ENCODE peak calls at places on chromosomes 2 and 18, in nine cellular contexts. H, R, F, E, Q, T, S, Z and K are unnamed samples. For H3K9me3, the result is how much of the 10 kb centered on the place peaks cover.

GRCh38 chr2:104871566-104872033 is 17.7 kb downstream of the POU3F3 start:
- DNase-seq in S (no peak), T (no peak), E (no peak), R (no peak), Q (no peak), Z (no peak), H (no peak), F (no peak), K (no peak)

GRCh38 chr2:1855150-1855549 is 110.8 kb upstream of the PXDN start:
- DNase-seq in F (no peak), T (no peak), H (no peak), Z (no peak), Q (no peak), S (no peak), R (peak), E (no peak), K (no peak)

GRCh38 chr18:59067873-59068272 is 71.8 kb upstream of the SEC11C start:
- DNase-seq in Q (peak), Z (no peak), F (no peak), T (peak), S (no peak), H (no peak), E (no peak), R (peak), K (no peak)

GRCh38 chr18:25921677-25922421 is 168.6 kb downstream of the SS18 start:
- DNase-seq in S (no peak), H (no peak), Q (no peak), Z (no peak), E (peak), T (peak), R (peak), F (peak), K (no peak)

GRCh38 chr2:86648696-86649095 is 25.0 kb upstream of the RNF103 start:
- DNase-seq in E (no peak), R (no peak), S (no peak), H (no peak), Q (no peak), T (no peak), Z (no peak), F (no peak), K (no peak)

GRCh38 chr2:75098856-75099255 is 100.5 kb downstream of the TACR1 start:
- DNase-seq in F (peak), Q (no peak), T (peak), E (peak), H (no peak), R (peak), S (no peak), Z (no peak), K (no peak)

GRCh38 chr18:41940506-41941215 is 14.4 kb upstream of the PIK3C3 start:
- DNase-seq in T (peak), Z (no peak), F (peak), E (no peak), S (no peak), R (peak), H (no peak), Q (no peak), K (no peak)

GRCh38 chr2:113148606-113149552 is 21.5 kb downstream of the IL1RN start:
- DNase-seq in Z (no peak), T (no peak), Q (no peak), H (no peak), E (no peak), F (no peak), R (no peak), S (no peak), K (no peak)

GRCh38 chr2:128273469-128274081 is 45.1 kb downstream of the HS6ST1 start:
- DNase-seq in T (no peak), R (no peak), S (no peak), H (no peak), Q (no peak), F (no peak), Z (no peak), E (no peak), K (peak)

GRCh38 chr2:46296216-46296839 is 879 bp upstream of the EPAS1 start:
- DNase-seq in F (peak), Z (peak), T (no peak), E (no peak), R (peak), H (peak), S (peak), Q (peak), K (no peak)

GRCh38 chr2:45771251-45771650 is 119.8 kb downstream of the PRKCE start:
- DNase-seq in F (no peak), T (peak), Q (peak), E (no peak), H (peak), Z (peak), S (peak), R (peak), K (no peak)

GRCh38 chr2:235963853-235964577 is 204.2 kb downstream of the GBX2 start:
- DNase-seq in Z (no peak), H (no peak), E (no peak), S (no peak), F (no peak), T (no peak), Q (no peak), R (no peak), K (no peak)

GRCh38 chr2:88247531-88247930 is 77.4 kb downstream of the THNSL2 start:
- DNase-seq in T (no peak), R (no peak), H (no peak), E (no peak), Q (no peak), S (no peak), Z (no peak), F (no peak), K (no peak)

GRCh38 chr18:54416459-54416858 is 58.8 kb downstream of the C18orf54 start:
- DNase-seq in T (peak), Z (no peak), E (no peak), F (no peak), Q (no peak), H (no peak), S (no peak), R (peak), K (no peak)

GRCh38 chr2:19362094-19362649 is 3.7 kb upstream of the OSR1 start:
- DNase-seq in S (no peak), Z (no peak), R (no peak), H (no peak), Q (no peak), E (no peak), F (peak), T (peak), K (no peak)

GRCh38 chr18:34738173-34738894 is 28.2 kb downstream of the DTNA start:
- DNase-seq in Z (no peak), S (no peak), E (no peak), Q (no peak), T (peak), R (peak), H (no peak), F (peak), K (no peak)

GRCh38 chr2:26971911-26972786 is 1.7 kb downstream of the MAPRE3 start:
- DNase-seq in Z (no peak), H (no peak), T (no peak), Q (no peak), F (no peak), S (no peak), R (no peak), E (peak), K (no peak)

DNA sequence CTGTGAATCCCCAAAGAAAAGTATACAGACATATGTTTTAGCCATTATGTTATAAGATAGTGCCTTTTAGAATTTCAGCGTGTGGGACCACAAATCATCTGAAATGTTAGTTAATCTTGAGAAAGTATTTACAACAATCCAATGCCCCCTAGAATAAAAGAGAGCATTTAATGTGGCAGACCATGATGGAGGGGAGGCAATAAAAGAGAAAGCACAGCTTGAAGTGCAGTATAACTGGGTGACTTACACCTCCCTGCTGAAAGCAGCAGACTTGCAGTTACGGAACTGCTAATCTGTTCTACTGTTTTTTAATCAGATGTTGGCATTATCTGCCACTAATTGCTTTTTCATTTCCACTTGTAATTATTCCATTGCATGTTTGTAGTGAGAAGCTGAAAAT is 130.6 kb upstream of the ITGA4 start:
- DNase-seq in T (no peak), Z (no peak), Q (no peak), F (no peak), S (no peak), E (no peak), H (no peak), R (no peak), K (no peak)
- H3K9me3 ChIP-seq in T (under half), Z (under half), Q (under half), F (under half), S (under half), E (under half), H (under half), R (under half), K (under half)

GRCh38 chr18:77074431-77074830 is 58.2 kb downstream of the MBP start:
- DNase-seq in R (no peak), E (no peak), T (no peak), Q (no peak), H (no peak), F (no peak), Z (no peak), S (no peak), K (peak)
- H3K27ac ChIP-seq in R (no peak), E (no peak), T (no peak), Q (no peak), H (no peak), F (no peak), Z (no peak), S (no peak), K (no peak)

DNA sequence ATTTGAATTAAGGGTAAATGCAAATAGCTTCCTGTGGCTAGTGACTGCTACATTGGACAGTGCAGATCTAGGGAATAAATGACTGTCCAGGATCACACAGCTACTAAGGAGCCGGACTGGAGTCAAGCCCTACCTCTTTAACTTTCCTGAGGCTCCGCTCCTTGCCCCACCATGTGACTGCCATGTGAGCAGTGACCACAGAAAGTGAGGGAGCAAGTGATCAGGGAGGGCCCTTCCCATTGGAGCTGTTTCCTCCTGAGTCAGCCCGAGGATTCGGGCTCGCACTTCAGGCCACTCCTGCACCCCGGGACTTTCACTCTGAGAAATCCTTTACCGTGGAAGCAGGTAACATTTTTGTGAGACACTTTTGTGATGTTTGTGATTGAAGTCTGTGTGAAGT is 198.0 kb downstream of the ANKRD30B start:
- DNase-seq in F (no peak), H (no peak), Z (no peak), E (no peak), Q (no peak), R (no peak), S (no peak), T (peak), K (peak)
- H3K9me3 ChIP-seq in F (under half), H (under half), Z (under half), E (under half), Q (under half), R (under half), S (under half), T (under half), K (under half)

GRCh38 chr2:195573314-195573713 is 83.7 kb upstream of the SLC39A10 start:
- DNase-seq in Z (no peak), S (no peak), T (no peak), E (no peak), F (no peak), Q (no peak), R (no peak), H (no peak), K (no peak)

GRCh38 chr2:195572894-195573293 is 84.1 kb upstream of the SLC39A10 start:
- DNase-seq in H (no peak), R (no peak), Q (no peak), E (no peak), Z (no peak), T (no peak), F (no peak), S (no peak), K (no peak)

GRCh38 chr2:195566201-195566600 is 90.8 kb upstream of the SLC39A10 start:
- DNase-seq in S (no peak), E (no peak), R (peak), Q (no peak), T (no peak), H (no peak), Z (no peak), F (no peak), K (no peak)

GRCh38 chr2:195570329-195570728 is 86.7 kb upstream of the SLC39A10 start:
- DNase-seq in F (no peak), Q (no peak), E (no peak), S (no peak), Z (no peak), T (no peak), R (no peak), H (no peak), K (no peak)

DNA sequence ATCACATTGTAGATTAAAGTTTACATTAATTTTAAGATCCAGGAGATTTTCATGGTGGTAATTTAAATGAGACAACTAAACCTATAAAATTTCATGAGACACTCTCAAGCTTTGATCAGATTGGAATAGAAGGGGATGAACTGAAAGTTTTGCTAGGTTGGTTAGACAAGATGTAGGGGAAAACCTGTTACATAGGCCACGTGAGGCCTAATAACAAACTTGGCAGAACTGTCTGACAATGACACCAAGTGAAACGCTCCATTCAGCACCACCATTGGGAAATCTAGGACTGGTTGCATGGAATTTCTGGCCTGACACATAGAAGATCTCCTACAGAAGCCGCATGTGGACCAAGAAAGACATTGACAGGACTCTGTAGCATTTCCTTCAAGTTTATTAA is 87.8 kb upstream of the SLC39A10 start:
- DNase-seq in E (no peak), T (no peak), Z (no peak), S (no peak), R (no peak), H (no peak), F (no peak), Q (no peak), K (no peak)
- H3K27ac ChIP-seq in E (no peak), T (no peak), Z (no peak), S (no peak), R (no peak), H (no peak), F (no peak), Q (no peak), K (no peak)

GRCh38 chr2:176105727-176106635 is 1.1 kb upstream of the HOXD11 start:
- DNase-seq in Q (no peak), E (no peak), Z (no peak), T (peak), H (no peak), R (no peak), F (no peak), S (no peak), K (no peak)

GRCh38 chr2:176103634-176104337 is 3.3 kb upstream of the HOXD11 start:
- DNase-seq in Q (no peak), Z (no peak), H (no peak), R (no peak), F (no peak), E (no peak), T (peak), S (no peak), K (no peak)

GRCh38 chr2:176105078-176105726 is 1.9 kb upstream of the HOXD11 start:
- DNase-seq in E (no peak), R (no peak), Z (no peak), Q (no peak), F (no peak), S (no peak), H (no peak), T (peak), K (peak)

GRCh38 chr2:176102309-176102866 is 2.8 kb downstream of the HOXD12 start:
- DNase-seq in H (no peak), S (no peak), T (no peak), R (no peak), F (no peak), Q (no peak), Z (no peak), E (no peak), K (no peak)

DNA sequence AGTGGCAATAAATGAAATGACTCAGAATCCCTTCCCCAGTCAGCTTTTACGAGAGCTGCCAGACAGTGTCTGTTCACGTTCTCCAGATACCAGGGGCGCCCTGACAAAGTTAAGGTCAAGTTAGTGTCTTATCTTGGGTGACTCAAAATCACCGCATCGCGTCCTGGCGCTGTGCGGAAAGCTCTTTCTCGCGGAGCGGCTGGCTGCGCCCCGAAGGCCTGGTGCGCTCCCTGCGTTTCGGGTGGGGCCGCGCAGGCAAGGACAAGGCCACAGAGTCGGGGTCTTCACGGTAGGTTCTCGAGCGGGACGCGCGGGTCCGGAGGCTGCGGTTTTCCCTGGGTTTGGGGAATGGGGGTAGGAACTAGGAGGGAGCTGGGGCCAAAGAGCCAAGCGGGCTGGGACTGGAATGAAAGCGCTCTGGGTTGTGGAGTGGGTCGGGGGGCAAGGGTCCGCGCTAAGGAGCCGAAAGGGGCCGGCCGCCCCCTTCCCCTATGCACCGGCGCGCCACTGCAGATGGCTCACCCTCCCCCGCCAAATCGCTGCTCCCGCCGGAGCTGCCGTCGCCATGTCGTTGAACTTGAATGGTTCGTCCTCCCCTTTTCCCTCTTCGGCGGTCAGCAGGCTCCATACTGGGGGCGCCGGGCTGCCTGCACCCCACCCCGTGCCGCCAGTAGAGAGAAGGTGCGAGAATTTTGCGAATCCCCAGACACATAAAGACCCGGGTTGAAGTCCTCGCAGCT is 2.6 kb upstream of the HOXD11 start:
- DNase-seq in Z (no peak), Q (no peak), S (no peak), H (no peak), F (no peak), R (no peak), T (peak), E (no peak), K (peak)
- H3K9me3 ChIP-seq in Z (under half), Q (under half), S (under half), H (under half), F (under half), R (under half), T (under half), E (under half), K (under half)

DNA sequence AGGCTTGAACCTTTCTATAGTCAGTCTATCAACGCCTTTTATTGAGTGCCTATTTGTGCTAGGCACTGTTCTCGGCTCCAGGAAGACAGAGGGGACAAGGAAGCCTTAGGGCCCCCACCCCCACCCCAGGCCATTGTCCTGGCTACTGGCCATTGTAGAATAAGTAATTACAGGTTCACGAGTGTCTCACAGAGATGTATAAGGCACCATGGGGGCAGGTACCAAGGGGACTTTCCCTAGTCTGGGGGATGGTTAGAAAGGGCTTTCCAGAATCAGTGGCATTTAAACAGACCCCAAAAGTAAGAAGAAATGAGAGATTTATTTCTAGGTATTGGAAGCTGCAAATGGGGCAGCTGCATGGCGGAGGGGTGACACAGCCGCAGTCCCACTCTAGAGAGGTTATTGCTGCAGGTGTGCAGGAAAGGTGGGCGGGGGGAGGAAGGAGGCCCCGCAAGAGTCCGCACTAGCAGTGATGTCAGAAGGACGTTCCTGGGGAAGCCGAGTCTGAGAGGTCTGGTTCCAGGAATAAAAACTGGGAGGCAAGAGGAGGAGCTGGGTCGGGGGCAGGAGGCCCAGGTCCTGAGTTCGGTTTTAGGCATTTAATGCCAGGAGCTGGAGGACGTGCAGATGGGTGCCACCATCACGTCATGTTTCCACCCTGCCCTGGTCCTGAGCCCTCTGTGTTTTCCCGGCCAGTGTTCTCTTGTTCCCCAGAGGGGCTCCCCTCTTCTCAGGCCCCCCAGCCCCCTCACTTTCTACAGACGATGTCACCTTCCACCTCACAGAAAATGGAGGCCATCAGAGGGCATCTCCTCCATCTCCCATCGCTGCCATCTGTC is 30.5 kb downstream of the FOSL2 start:
- DNase-seq in H (no peak), Q (no peak), S (no peak), R (no peak), Z (no peak), F (no peak), T (no peak), E (no peak), K (no peak)
- H3K27ac ChIP-seq in H (no peak), Q (no peak), S (peak), R (no peak), Z (peak), F (no peak), T (no peak), E (no peak), K (peak)

GRCh38 chr2:153509133-153509532 is 30.6 kb upstream of the RPRM start:
- DNase-seq in T (no peak), Q (no peak), E (no peak), H (no peak), Z (no peak), S (no peak), F (no peak), R (no peak), K (no peak)
- H3K9me3 ChIP-seq in T (under half), Q (under half), E (under half), H (under half), Z (under half), S (under half), F (under half), R (under half), K (under half)

GRCh38 chr2:168097431-168097830 is 150.0 kb downstream of the STK39 start:
- DNase-seq in R (no peak), Q (no peak), F (no peak), Z (no peak), H (no peak), S (no peak), T (no peak), E (no peak), K (no peak)
- H3K27ac ChIP-seq in R (no peak), Q (no peak), F (no peak), Z (no peak), H (no peak), S (no peak), T (no peak), E (no peak), K (no peak)